ENCODE peak calls at places on chromosome 2, in six cellular contexts. One of them, this sample, is unnamed.

GRCh38 chr2:100107440-100107839 is 35.0 kb downstream of the AFF3 start:
- DNase-seq in B cell: no peak
- DNase-seq in psoas muscle: no peak
- DNase-seq in esophagus squamous epithelium: no peak
- DNase-seq in mesothelial cell of epicardium: no peak
- DNase-seq in mammary epithelial cell: no peak
- DNase-seq in this sample: no peak

GRCh38 chr2:8642332-8643078 is 39.4 kb upstream of the ID2 start:
- DNase-seq in mesothelial cell of epicardium: no peak
- DNase-seq in esophagus squamous epithelium: no peak
- DNase-seq in mammary epithelial cell: no peak
- DNase-seq in B cell: no peak
- DNase-seq in psoas muscle: no peak
- DNase-seq in this sample: no peak

GRCh38 chr2:98027955-98028593 is 32.3 kb upstream of the TMEM131 start:
- DNase-seq in B cell: no peak
- DNase-seq in esophagus squamous epithelium: no peak
- DNase-seq in mammary epithelial cell: no peak
- DNase-seq in psoas muscle: no peak
- DNase-seq in mesothelial cell of epicardium: no peak
- DNase-seq in this sample: no peak

GRCh38 chr2:134842930-134843490 is 4.6 kb downstream of the ACMSD start:
- DNase-seq in mesothelial cell of epicardium: no peak
- DNase-seq in esophagus squamous epithelium: no peak
- DNase-seq in psoas muscle: no peak
- DNase-seq in mammary epithelial cell: no peak
- DNase-seq in B cell: no peak
- DNase-seq in this sample: no peak

GRCh38 chr2:188527110-188527509 is 235.4 kb downstream of the GULP1 start:
- DNase-seq in mesothelial cell of epicardium: no peak
- DNase-seq in B cell: no peak
- DNase-seq in esophagus squamous epithelium: no peak
- DNase-seq in psoas muscle: no peak
- DNase-seq in mammary epithelial cell: no peak
- DNase-seq in this sample: no peak

GRCh38 chr2:232146294-232146693 is 184.8 kb downstream of the DIS3L2 start:
- DNase-seq in esophagus squamous epithelium: no peak
- DNase-seq in mesothelial cell of epicardium: no peak
- DNase-seq in B cell: no peak
- DNase-seq in mammary epithelial cell: no peak
- DNase-seq in psoas muscle: no peak
- DNase-seq in this sample: no peak

GRCh38 chr2:76427447-76427846 is 716.7 kb upstream of the GCFC2 start:
- DNase-seq in mammary epithelial cell: no peak
- DNase-seq in psoas muscle: no peak
- DNase-seq in esophagus squamous epithelium: no peak
- DNase-seq in B cell: no peak
- DNase-seq in mesothelial cell of epicardium: no peak
- DNase-seq in this sample: no peak

GRCh38 chr2:83196225-83196624 is 1262.9 kb downstream of the SUCLG1 start:
- DNase-seq in esophagus squamous epithelium: no peak
- DNase-seq in mammary epithelial cell: peak; percentile 33
- DNase-seq in B cell: no peak
- DNase-seq in mesothelial cell of epicardium: no peak
- DNase-seq in psoas muscle: no peak
- DNase-seq in this sample: no peak

GRCh38 chr2:143732076-143732475 is 602.9 kb downstream of the ARHGAP15 start:
- DNase-seq in B cell: no peak
- DNase-seq in esophagus squamous epithelium: no peak
- DNase-seq in mesothelial cell of epicardium: no peak
- DNase-seq in psoas muscle: no peak
- DNase-seq in mammary epithelial cell: peak; percentile 80
- DNase-seq in this sample: no peak

GRCh38 chr2:159595410-159596046 is 20.8 kb downstream of the BAZ2B start:
- DNase-seq in mammary epithelial cell: no peak
- DNase-seq in psoas muscle: no peak
- DNase-seq in B cell: no peak
- DNase-seq in esophagus squamous epithelium: no peak
- DNase-seq in mesothelial cell of epicardium: no peak
- DNase-seq in this sample: no peak

GRCh38 chr2:135762530-135762929 is 20.9 kb downstream of the UBXN4 start:
- DNase-seq in esophagus squamous epithelium: no peak
- DNase-seq in mammary epithelial cell: no peak
- DNase-seq in psoas muscle: no peak
- DNase-seq in mesothelial cell of epicardium: no peak
- DNase-seq in B cell: no peak
- DNase-seq in this sample: no peak

GRCh38 chr2:219059375-219059724 is 1.4 kb downstream of the IHH start:
- DNase-seq in B cell: peak; percentile 46
- DNase-seq in esophagus squamous epithelium: no peak
- DNase-seq in mammary epithelial cell: no peak
- DNase-seq in mesothelial cell of epicardium: no peak
- DNase-seq in psoas muscle: no peak
- DNase-seq in this sample: peak; percentile 39

GRCh38 chr2:188039307-188039706 is 252.4 kb upstream of the GULP1 start:
- DNase-seq in psoas muscle: no peak
- DNase-seq in mammary epithelial cell: no peak
- DNase-seq in B cell: no peak
- DNase-seq in mesothelial cell of epicardium: no peak
- DNase-seq in esophagus squamous epithelium: no peak
- DNase-seq in this sample: no peak

GRCh38 chr2:10278029-10278762 is 24.5 kb upstream of the HPCAL1 start:
- DNase-seq in mammary epithelial cell: peak; percentile 38
- DNase-seq in esophagus squamous epithelium: no peak
- DNase-seq in B cell: no peak
- DNase-seq in mesothelial cell of epicardium: no peak
- DNase-seq in psoas muscle: peak; percentile 84
- DNase-seq in this sample: no peak

GRCh38 chr2:231957913-231958763 is 3.4 kb upstream of the DIS3L2 start:
- DNase-seq in psoas muscle: no peak
- DNase-seq in B cell: no peak
- DNase-seq in esophagus squamous epithelium: no peak
- DNase-seq in mesothelial cell of epicardium: no peak
- DNase-seq in mammary epithelial cell: no peak
- DNase-seq in this sample: no peak

GRCh38 chr2:100692906-100693305 is 127.0 kb upstream of the NPAS2 start:
- DNase-seq in psoas muscle: no peak
- DNase-seq in B cell: no peak
- DNase-seq in mammary epithelial cell: no peak
- DNase-seq in esophagus squamous epithelium: no peak
- DNase-seq in mesothelial cell of epicardium: no peak
- DNase-seq in this sample: no peak

GRCh38 chr2:118738106-118738505 is 109.3 kb downstream of the EN1 start:
- DNase-seq in psoas muscle: no peak
- DNase-seq in mammary epithelial cell: no peak
- DNase-seq in esophagus squamous epithelium: no peak
- DNase-seq in B cell: no peak
- DNase-seq in mesothelial cell of epicardium: no peak
- DNase-seq in this sample: no peak

GRCh38 chr2:240736281-240737250 is 44.9 kb downstream of the AQP12A start:
- DNase-seq in mesothelial cell of epicardium: no peak
- DNase-seq in psoas muscle: no peak
- DNase-seq in B cell: no peak
- DNase-seq in mammary epithelial cell: no peak
- DNase-seq in esophagus squamous epithelium: no peak
- DNase-seq in this sample: no peak

GRCh38 chr2:112161431-112162145 is 23.4 kb downstream of the FBLN7 start:
- DNase-seq in mammary epithelial cell: no peak
- DNase-seq in mesothelial cell of epicardium: no peak
- DNase-seq in esophagus squamous epithelium: no peak
- DNase-seq in psoas muscle: no peak
- DNase-seq in B cell: no peak
- DNase-seq in this sample: no peak

GRCh38 chr2:65015731-65016130 is 26.5 kb downstream of the SLC1A4 start:
- DNase-seq in mammary epithelial cell: no peak
- DNase-seq in B cell: no peak
- DNase-seq in psoas muscle: no peak
- DNase-seq in mesothelial cell of epicardium: no peak
- DNase-seq in esophagus squamous epithelium: no peak
- DNase-seq in this sample: no peak

GRCh38 chr2:3870222-3870621 is 166.8 kb downstream of the DCDC2C start:
- DNase-seq in esophagus squamous epithelium: no peak
- DNase-seq in mesothelial cell of epicardium: no peak
- DNase-seq in B cell: no peak
- DNase-seq in mammary epithelial cell: no peak
- DNase-seq in psoas muscle: no peak
- DNase-seq in this sample: no peak

GRCh38 chr2:94871226-94872087 is at the start of gene TEKT4:
- DNase-seq in psoas muscle: no peak
- DNase-seq in B cell: no peak
- DNase-seq in mesothelial cell of epicardium: no peak
- DNase-seq in esophagus squamous epithelium: no peak
- DNase-seq in mammary epithelial cell: no peak
- DNase-seq in this sample: no peak

GRCh38 chr2:45120546-45120945 is 111.3 kb upstream of the SIX2 start:
- DNase-seq in mammary epithelial cell: no peak
- DNase-seq in mesothelial cell of epicardium: no peak
- DNase-seq in esophagus squamous epithelium: no peak
- DNase-seq in psoas muscle: no peak
- DNase-seq in B cell: no peak
- DNase-seq in this sample: no peak

GRCh38 chr2:147806846-147807245 is 38.0 kb upstream of the ACVR2A start:
- DNase-seq in mesothelial cell of epicardium: no peak
- DNase-seq in psoas muscle: no peak
- DNase-seq in esophagus squamous epithelium: no peak
- DNase-seq in B cell: no peak
- DNase-seq in mammary epithelial cell: no peak
- DNase-seq in this sample: no peak

GRCh38 chr2:201953880-201954279 is 79.8 kb upstream of the FZD7 start:
- DNase-seq in mesothelial cell of epicardium: no peak
- DNase-seq in psoas muscle: no peak
- DNase-seq in mammary epithelial cell: no peak
- DNase-seq in esophagus squamous epithelium: no peak
- DNase-seq in B cell: no peak
- DNase-seq in this sample: no peak

GRCh38 chr2:3209258-3209657 is 168.4 kb downstream of the EIPR1 start:
- DNase-seq in mammary epithelial cell: no peak
- DNase-seq in psoas muscle: no peak
- DNase-seq in mesothelial cell of epicardium: no peak
- DNase-seq in esophagus squamous epithelium: no peak
- DNase-seq in B cell: no peak
- DNase-seq in this sample: peak; percentile 5

DNA sequence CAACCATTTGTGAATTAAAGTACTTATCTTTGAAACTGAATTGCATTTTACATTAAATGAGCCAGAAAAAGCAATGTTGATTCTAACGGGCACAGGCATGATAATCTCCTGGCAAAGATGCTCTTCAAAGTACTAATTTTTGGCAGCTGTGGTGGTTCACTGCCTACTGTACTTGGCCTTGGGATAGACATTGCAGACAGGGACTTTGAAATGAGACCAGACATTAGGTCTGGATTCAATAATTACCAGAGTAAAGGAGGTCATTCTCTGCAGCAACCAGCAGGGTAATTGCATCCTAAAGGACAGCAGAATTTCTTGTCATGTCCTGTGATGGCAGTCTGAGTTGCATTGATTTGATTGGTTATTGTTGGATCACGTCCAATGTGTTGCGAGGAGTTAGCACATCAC is 986.5 kb downstream of the TDRD15 start:
- DNase-seq in B cell: no peak
- DNase-seq in psoas muscle: no peak
- DNase-seq in mammary epithelial cell: no peak
- DNase-seq in mesothelial cell of epicardium: no peak
- DNase-seq in esophagus squamous epithelium: no peak
- DNase-seq in this sample: no peak
- TF ChIP-seq CTCF in B cell: no peak
- TF ChIP-seq CTCF in psoas muscle: no peak
- TF ChIP-seq CTCF in mammary epithelial cell: no peak
- TF ChIP-seq CTCF in mesothelial cell of epicardium: no peak
- TF ChIP-seq CTCF in esophagus squamous epithelium: no peak
- TF ChIP-seq CTCF in this sample: no peak

GRCh38 chr2:43455735-43456642 is 139.8 kb downstream of the THADA start:
- DNase-seq in mesothelial cell of epicardium: no peak
- DNase-seq in esophagus squamous epithelium: no peak
- DNase-seq in psoas muscle: no peak
- DNase-seq in mammary epithelial cell: peak; percentile 48
- DNase-seq in B cell: no peak
- DNase-seq in this sample: no peak
- TF ChIP-seq CTCF in mesothelial cell of epicardium: no peak
- TF ChIP-seq CTCF in esophagus squamous epithelium: no peak
- TF ChIP-seq CTCF in psoas muscle: no peak
- TF ChIP-seq CTCF in mammary epithelial cell: no peak
- TF ChIP-seq CTCF in B cell: no peak
- TF ChIP-seq CTCF in this sample: peak; percentile 16

DNA sequence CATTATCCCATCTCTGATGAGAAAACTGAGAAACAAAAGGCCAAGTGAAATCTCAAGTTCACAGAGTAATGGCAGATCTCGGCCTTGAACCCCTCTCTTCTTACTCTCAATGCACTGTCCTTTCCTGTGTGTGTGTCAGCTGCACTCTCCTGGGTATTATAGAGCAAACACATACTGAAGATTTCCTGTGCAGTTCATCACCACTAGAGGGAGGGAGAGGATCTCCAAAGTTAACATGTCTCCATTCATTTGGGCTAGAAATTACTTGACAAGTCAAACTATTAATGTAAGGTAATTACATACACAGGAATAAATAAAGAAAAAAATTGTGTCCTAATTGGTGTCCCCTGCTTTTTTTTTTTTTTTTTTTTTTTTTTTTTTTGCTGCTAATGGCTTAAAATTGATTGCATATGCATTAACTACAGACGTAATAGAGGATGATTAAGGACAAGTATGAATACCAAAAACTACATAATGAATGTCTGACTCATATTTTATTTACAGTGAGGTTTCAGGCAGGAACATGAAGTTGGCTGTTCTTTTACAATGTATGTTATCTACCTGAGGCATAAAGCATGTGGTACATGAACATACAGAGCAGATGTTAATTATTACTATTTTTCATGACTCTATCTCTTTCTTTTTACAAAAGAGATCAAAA is 269.2 kb downstream of the NYAP2 start:
- DNase-seq in psoas muscle: no peak
- DNase-seq in mesothelial cell of epicardium: no peak
- DNase-seq in mammary epithelial cell: peak; percentile 71
- DNase-seq in esophagus squamous epithelium: no peak
- DNase-seq in B cell: peak; percentile 35
- DNase-seq in this sample: peak; percentile 32
- TF ChIP-seq CTCF in psoas muscle: peak; percentile 65
- TF ChIP-seq CTCF in mesothelial cell of epicardium: peak; percentile 85
- TF ChIP-seq CTCF in mammary epithelial cell: peak; percentile 87
- TF ChIP-seq CTCF in esophagus squamous epithelium: peak; percentile 71
- TF ChIP-seq CTCF in B cell: peak; percentile 84
- TF ChIP-seq CTCF in this sample: peak; percentile 71

GRCh38 chr2:24768601-24769000 is 24.6 kb downstream of the PTRHD1 start:
- DNase-seq in mammary epithelial cell: no peak
- DNase-seq in esophagus squamous epithelium: no peak
- DNase-seq in B cell: no peak
- DNase-seq in mesothelial cell of epicardium: no peak
- DNase-seq in psoas muscle: no peak
- DNase-seq in this sample: no peak

GRCh38 chr2:24771099-24771498 is 22.1 kb downstream of the PTRHD1 start:
- DNase-seq in mesothelial cell of epicardium: no peak
- DNase-seq in B cell: no peak
- DNase-seq in psoas muscle: no peak
- DNase-seq in mammary epithelial cell: no peak
- DNase-seq in esophagus squamous epithelium: no peak
- DNase-seq in this sample: no peak

GRCh38 chr2:24768013-24768412 is 25.2 kb downstream of the PTRHD1 start:
- DNase-seq in mammary epithelial cell: no peak
- DNase-seq in B cell: no peak
- DNase-seq in esophagus squamous epithelium: no peak
- DNase-seq in mesothelial cell of epicardium: no peak
- DNase-seq in psoas muscle: no peak
- DNase-seq in this sample: no peak

GRCh38 chr2:24774373-24774772 is 18.8 kb downstream of the PTRHD1 start:
- DNase-seq in mesothelial cell of epicardium: no peak
- DNase-seq in mammary epithelial cell: no peak
- DNase-seq in esophagus squamous epithelium: no peak
- DNase-seq in B cell: no peak
- DNase-seq in psoas muscle: no peak
- DNase-seq in this sample: no peak

GRCh38 chr2:24771905-24772586 is 21.1 kb downstream of the PTRHD1 start:
- DNase-seq in B cell: no peak
- DNase-seq in mammary epithelial cell: no peak
- DNase-seq in esophagus squamous epithelium: no peak
- DNase-seq in psoas muscle: no peak
- DNase-seq in mesothelial cell of epicardium: no peak
- DNase-seq in this sample: no peak
- TF ChIP-seq CTCF in B cell: no peak
- TF ChIP-seq CTCF in mammary epithelial cell: no peak
- TF ChIP-seq CTCF in esophagus squamous epithelium: no peak
- TF ChIP-seq CTCF in psoas muscle: no peak
- TF ChIP-seq CTCF in mesothelial cell of epicardium: no peak
- TF ChIP-seq CTCF in this sample: no peak